ENCODE peak calls at places on chromosomes 4 and X, in seven cellular contexts. J is LoVo, I is T1000, O is suprapubic skin, W is T follicular helper cell, V is LHCN-M2, U is fibroblast of lung. D is an unnamed sample.

GRCh38 chr4:111400736-111401135 is 744.5 kb upstream of the FAM241A start:
- DNase-seq in J (no peak), I (no peak), O (no peak), W (no peak), V (peak), U (peak), D (no peak)

GRCh38 chrX:119618439-119618838 is 12.2 kb upstream of the NKRF start:
- DNase-seq in J (no peak), I (no peak), O (no peak), W (no peak), V (no peak), U (no peak), D (no peak)

GRCh38 chrX:21744721-21745120 is 13.2 kb downstream of the SMPX start:
- DNase-seq in J (no peak), I (no peak), O (no peak), W (no peak), V (no peak), U (no peak), D (no peak)

GRCh38 chrX:50980251-50980650 is 69.7 kb downstream of the BMP15 start:
- DNase-seq in J (no peak), I (no peak), O (no peak), W (no peak), V (no peak), U (no peak), D (no peak)

GRCh38 chrX:77447339-77448149 is at the start of gene FGF16:
- DNase-seq in J (no peak), I (no peak), O (peak), W (no peak), V (no peak), U (no peak), D (peak)

GRCh38 chr4:6917445-6918241 is 8.0 kb downstream of the TBC1D14 start:
- DNase-seq in J (peak), I (no peak), O (no peak), W (no peak), V (no peak), U (peak), D (peak)

GRCh38 chrX:31280580-31280979 is 208.7 kb upstream of the FTHL17 start:
- DNase-seq in J (no peak), I (no peak), O (no peak), W (no peak), V (no peak), U (no peak), D (no peak)

GRCh38 chr4:185880571-185880970 is 68.6 kb upstream of the SORBS2 start:
- DNase-seq in J (no peak), I (no peak), O (no peak), W (no peak), V (no peak), U (no peak), D (no peak)

GRCh38 chrX:101208152-101208905 is 11.3 kb upstream of the DRP2 start:
- DNase-seq in J (no peak), I (no peak), O (no peak), W (no peak), V (no peak), U (no peak), D (no peak)

GRCh38 chr4:159077702-159078495 is 25.0 kb upstream of the RAPGEF2 start:
- DNase-seq in J (peak), I (no peak), O (no peak), W (no peak), V (peak), U (peak), D (no peak)

GRCh38 chr4:151783867-151784266 is 23.1 kb upstream of the GATB start:
- DNase-seq in J (no peak), I (no peak), O (no peak), W (no peak), V (no peak), U (no peak), D (no peak)

GRCh38 chrX:38095971-38096529 is 89.7 kb downstream of the SYTL5 start:
- DNase-seq in J (peak), I (no peak), O (no peak), W (no peak), V (peak), U (peak), D (no peak)

GRCh38 chr4:180041576-180041975 is 2201.6 kb upstream of the TENM3 start:
- DNase-seq in J (no peak), I (no peak), O (no peak), W (no peak), V (no peak), U (no peak), D (no peak)

GRCh38 chr4:74111990-74112389 is 13.0 kb upstream of the CXCL2 start:
- DNase-seq in J (no peak), I (no peak), O (no peak), W (no peak), V (no peak), U (peak), D (no peak)

GRCh38 chr4:100367451-100367850 is 150.4 kb downstream of the EMCN start:
- DNase-seq in J (no peak), I (no peak), O (no peak), W (no peak), V (no peak), U (peak), D (no peak)

GRCh38 chrX:103954259-103954658 is 8.2 kb upstream of the TMSB15B start:
- DNase-seq in J (no peak), I (no peak), O (no peak), W (no peak), V (no peak), U (no peak), D (no peak)

GRCh38 chr4:577499-578450 is 1.7 kb upstream of the TMEM271 start:
- DNase-seq in J (no peak), I (peak), O (no peak), W (no peak), V (peak), U (peak), D (no peak)

GRCh38 chr4:138404801-138405200 is 162.7 kb upstream of the SLC7A11 start:
- DNase-seq in J (no peak), I (no peak), O (no peak), W (no peak), V (no peak), U (no peak), D (no peak)

GRCh38 chr4:94452476-94453300 is 946 bp downstream of the PDLIM5 start:
- DNase-seq in J (peak), I (peak), O (peak), W (peak), V (peak), U (peak), D (peak)

GRCh38 chr4:5361968-5362367 is 310.7 kb downstream of the STK32B start:
- DNase-seq in J (peak), I (no peak), O (no peak), W (no peak), V (peak), U (peak), D (peak)

GRCh38 chr4:82733636-82734035 is 65.0 kb downstream of the SCD5 start:
- DNase-seq in J (no peak), I (no peak), O (no peak), W (no peak), V (peak), U (peak), D (no peak)

GRCh38 chr4:163542275-163542674 is 47.8 kb downstream of the TMA16 start:
- DNase-seq in J (no peak), I (no peak), O (no peak), W (no peak), V (peak), U (no peak), D (no peak)

GRCh38 chr4:138090145-138090917 is 151.8 kb downstream of the SLC7A11 start:
- DNase-seq in J (peak), I (peak), O (no peak), W (no peak), V (peak), U (peak), D (peak)

GRCh38 chr4:140533951-140534480 is 10.0 kb downstream of the ELMOD2 start:
- DNase-seq in J (no peak), I (no peak), O (no peak), W (no peak), V (peak), U (peak), D (no peak)

GRCh38 chr4:182760644-182761043 is 156.5 kb downstream of the DCTD start:
- DNase-seq in J (no peak), I (no peak), O (no peak), W (no peak), V (no peak), U (no peak), D (no peak)

GRCh38 chrX:77167993-77168392 is 279.2 kb upstream of the FGF16 start:
- DNase-seq in J (no peak), I (no peak), O (no peak), W (no peak), V (no peak), U (no peak), D (no peak)

GRCh38 chr4:7960017-7960789 is 20.5 kb upstream of the AFAP1 start:
- DNase-seq in J (no peak), I (peak), O (no peak), W (no peak), V (no peak), U (no peak), D (no peak)

GRCh38 chrX:153900806-153901752 is 3.4 kb upstream of the AVPR2 start:
- DNase-seq in J (no peak), I (peak), O (no peak), W (peak), V (peak), U (peak), D (no peak)

GRCh38 chr4:72631296-72631695 is 62.3 kb upstream of the ADAMTS3 start:
- DNase-seq in J (peak), I (peak), O (no peak), W (no peak), V (peak), U (peak), D (no peak)

GRCh38 chr4:74308215-74308614 is at the start of gene EPGN:
- DNase-seq in J (no peak), I (no peak), O (no peak), W (no peak), V (no peak), U (no peak), D (no peak)

GRCh38 chrX:17706676-17707075 is 30.6 kb upstream of the SCML1 start:
- DNase-seq in J (no peak), I (peak), O (no peak), W (no peak), V (no peak), U (peak), D (no peak)

GRCh38 chrX:137194164-137194563 is 160.4 kb upstream of the GPR101 start:
- DNase-seq in J (no peak), I (no peak), O (no peak), W (no peak), V (peak), U (peak), D (peak)

GRCh38 chr4:126627255-126627654 is 1005.5 kb upstream of the INTU start:
- DNase-seq in J (peak), I (no peak), O (no peak), W (no peak), V (peak), U (peak), D (peak)

GRCh38 chr4:39032218-39033085 is at the start of gene TMEM156:
- DNase-seq in J (no peak), I (no peak), O (no peak), W (no peak), V (peak), U (peak), D (no peak)